ENCODE peak calls at places on chromosomes 11 and 22, in five cellular contexts. One of them, this sample, is unnamed.

GRCh38 chr11:8060801-8061554 is 20.0 kb upstream of the TUB start:
- ATAC-seq in A549: no peak
- ATAC-seq in upper lobe of left lung: no peak
- ATAC-seq in K562: no peak
- ATAC-seq in HepG2: no peak
- ATAC-seq in this sample: no peak

GRCh38 chr11:40203606-40204005 is 1255.8 kb downstream of the LRRC4C start:
- ATAC-seq in K562: no peak
- ATAC-seq in upper lobe of left lung: no peak
- ATAC-seq in A549: no peak
- ATAC-seq in HepG2: no peak
- ATAC-seq in this sample: no peak

GRCh38 chr22:21753374-21754111 is 17.9 kb upstream of the YPEL1 start:
- ATAC-seq in upper lobe of left lung: no peak
- ATAC-seq in K562: peak; percentile 1
- ATAC-seq in A549: peak; percentile 42
- ATAC-seq in HepG2: peak; percentile 49
- ATAC-seq in this sample: no peak

GRCh38 chr22:29499852-29500251 is 19.8 kb downstream of the NEFH start:
- ATAC-seq in K562: no peak
- ATAC-seq in upper lobe of left lung: no peak
- ATAC-seq in A549: no peak
- ATAC-seq in HepG2: no peak
- ATAC-seq in this sample: no peak

GRCh38 chr11:118342503-118343161 is at the start of gene CD3D:
- ATAC-seq in upper lobe of left lung: no peak
- ATAC-seq in HepG2: peak; percentile 60
- ATAC-seq in K562: peak; percentile 83
- ATAC-seq in A549: no peak
- ATAC-seq in this sample: no peak

GRCh38 chr11:57310630-57311086 is 14.1 kb downstream of the TNKS1BP1 start:
- ATAC-seq in HepG2: peak; percentile 7
- ATAC-seq in A549: no peak
- ATAC-seq in upper lobe of left lung: peak; percentile 31
- ATAC-seq in K562: no peak
- ATAC-seq in this sample: peak; percentile 8

GRCh38 chr22:18000441-18001039 is 23.8 kb downstream of the MICAL3 start:
- ATAC-seq in K562: peak; percentile 17
- ATAC-seq in upper lobe of left lung: no peak
- ATAC-seq in A549: peak; percentile 45
- ATAC-seq in HepG2: peak; percentile 38
- ATAC-seq in this sample: no peak

GRCh38 chr22:29040385-29041275 is 21.0 kb downstream of the C22orf31 start:
- ATAC-seq in A549: peak; percentile 92
- ATAC-seq in HepG2: peak; percentile 65
- ATAC-seq in upper lobe of left lung: peak; percentile 92
- ATAC-seq in K562: peak; percentile 88
- ATAC-seq in this sample: peak; percentile 78

GRCh38 chr22:33023119-33023827 is 34.9 kb downstream of the SYN3 start:
- ATAC-seq in HepG2: no peak
- ATAC-seq in K562: no peak
- ATAC-seq in upper lobe of left lung: no peak
- ATAC-seq in A549: no peak
- ATAC-seq in this sample: no peak

GRCh38 chr11:79458712-79459111 is 17.9 kb upstream of the TENM4 start:
- ATAC-seq in A549: no peak
- ATAC-seq in K562: no peak
- ATAC-seq in upper lobe of left lung: no peak
- ATAC-seq in HepG2: no peak
- ATAC-seq in this sample: no peak

GRCh38 chr11:70072471-70073187 is 5.5 kb upstream of the ANO1 start:
- ATAC-seq in upper lobe of left lung: no peak
- ATAC-seq in A549: no peak
- ATAC-seq in K562: no peak
- ATAC-seq in HepG2: no peak
- ATAC-seq in this sample: no peak

GRCh38 chr11:70547821-70548670 is 149.7 kb downstream of the CTTN start:
- ATAC-seq in upper lobe of left lung: no peak
- ATAC-seq in HepG2: no peak
- ATAC-seq in K562: no peak
- ATAC-seq in A549: no peak
- ATAC-seq in this sample: no peak

GRCh38 chr11:103736986-103737622 is 299.3 kb upstream of the DDI1 start:
- ATAC-seq in K562: no peak
- ATAC-seq in upper lobe of left lung: no peak
- ATAC-seq in A549: no peak
- ATAC-seq in HepG2: no peak
- ATAC-seq in this sample: no peak

GRCh38 chr22:43467571-43467970 is 55.8 kb downstream of the MPPED1 start:
- ATAC-seq in HepG2: no peak
- ATAC-seq in upper lobe of left lung: no peak
- ATAC-seq in A549: no peak
- ATAC-seq in K562: no peak
- ATAC-seq in this sample: no peak
- TF ChIP-seq EP300 in HepG2: no peak
- TF ChIP-seq EP300 in upper lobe of left lung: no peak
- TF ChIP-seq EP300 in A549: no peak
- TF ChIP-seq EP300 in K562: no peak
- TF ChIP-seq EP300 in this sample: no peak

GRCh38 chr11:77473001-77473800 is 693 bp downstream of the PAK1 start:
- ATAC-seq in K562: peak; percentile 44
- ATAC-seq in upper lobe of left lung: peak; percentile 74
- ATAC-seq in HepG2: peak; percentile 83
- ATAC-seq in A549: peak; percentile 70
- ATAC-seq in this sample: peak; percentile 60
- H3K27ac ChIP-seq in K562: no peak overlapping the region
- H3K27ac ChIP-seq in upper lobe of left lung: peak overlapping the region; percentile 93
- H3K27ac ChIP-seq in HepG2: no peak overlapping the region
- H3K27ac ChIP-seq in A549: peak overlapping the region; percentile 86
- H3K27ac ChIP-seq in this sample: peak overlapping the region; percentile 84

GRCh38 chr11:75456596-75456995 is 23.6 kb upstream of the KLHL35 start:
- ATAC-seq in A549: no peak
- ATAC-seq in K562: no peak
- ATAC-seq in HepG2: no peak
- ATAC-seq in upper lobe of left lung: no peak
- ATAC-seq in this sample: no peak

GRCh38 chr11:75453916-75454655 is 21.1 kb upstream of the KLHL35 start:
- ATAC-seq in K562: no peak
- ATAC-seq in A549: no peak
- ATAC-seq in upper lobe of left lung: no peak
- ATAC-seq in HepG2: no peak
- ATAC-seq in this sample: peak; percentile 43

GRCh38 chr11:75450826-75451783 is 18.1 kb upstream of the KLHL35 start:
- ATAC-seq in upper lobe of left lung: no peak
- ATAC-seq in K562: peak; percentile 95
- ATAC-seq in A549: no peak
- ATAC-seq in HepG2: peak; percentile 66
- ATAC-seq in this sample: no peak

GRCh38 chr11:75450236-75450635 is 17.2 kb upstream of the KLHL35 start:
- ATAC-seq in K562: no peak
- ATAC-seq in HepG2: no peak
- ATAC-seq in upper lobe of left lung: no peak
- ATAC-seq in A549: no peak
- ATAC-seq in this sample: no peak

DNA sequence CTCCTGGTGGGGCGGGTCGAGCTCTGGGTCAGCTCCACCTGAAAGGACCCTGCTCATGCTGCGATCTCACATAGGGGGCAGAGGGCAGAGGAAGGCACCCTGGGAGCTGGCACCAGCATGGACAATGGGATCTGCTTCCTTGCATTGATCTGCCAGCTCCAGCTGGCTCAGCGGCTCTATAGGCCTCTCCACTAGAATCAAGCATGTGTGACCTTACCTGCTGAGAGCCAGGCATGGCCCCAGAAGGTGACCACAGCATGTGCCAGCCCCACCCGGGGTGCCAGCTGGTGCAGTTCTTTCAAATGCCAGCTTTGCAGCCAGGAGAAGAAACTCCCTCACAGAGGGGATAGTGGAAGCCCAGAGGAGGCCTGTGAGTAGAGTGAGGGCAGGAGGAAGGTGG is 22.0 kb upstream of the KLHL35 start:
- ATAC-seq in upper lobe of left lung: no peak
- ATAC-seq in HepG2: no peak
- ATAC-seq in A549: no peak
- ATAC-seq in K562: no peak
- ATAC-seq in this sample: no peak
- TF ChIP-seq EP300 in upper lobe of left lung: no peak
- TF ChIP-seq EP300 in HepG2: no peak
- TF ChIP-seq EP300 in A549: no peak
- TF ChIP-seq EP300 in K562: no peak
- TF ChIP-seq EP300 in this sample: no peak

GRCh38 chr22:41123151-41123550 is 30.8 kb downstream of the EP300 start:
- ATAC-seq in A549: no peak
- ATAC-seq in HepG2: no peak
- ATAC-seq in upper lobe of left lung: no peak
- ATAC-seq in K562: no peak
- ATAC-seq in this sample: no peak

GRCh38 chr22:41116342-41116741 is 23.9 kb downstream of the EP300 start:
- ATAC-seq in K562: no peak
- ATAC-seq in upper lobe of left lung: no peak
- ATAC-seq in A549: no peak
- ATAC-seq in HepG2: no peak
- ATAC-seq in this sample: no peak

GRCh38 chr22:41117127-41117965 is 25.0 kb downstream of the EP300 start:
- ATAC-seq in upper lobe of left lung: no peak
- ATAC-seq in K562: no peak
- ATAC-seq in A549: no peak
- ATAC-seq in HepG2: no peak
- ATAC-seq in this sample: no peak
- H3K27ac ChIP-seq in upper lobe of left lung: no peak overlapping the region
- H3K27ac ChIP-seq in K562: no peak overlapping the region
- H3K27ac ChIP-seq in A549: no peak overlapping the region
- H3K27ac ChIP-seq in HepG2: no peak overlapping the region
- H3K27ac ChIP-seq in this sample: no peak overlapping the region

DNA sequence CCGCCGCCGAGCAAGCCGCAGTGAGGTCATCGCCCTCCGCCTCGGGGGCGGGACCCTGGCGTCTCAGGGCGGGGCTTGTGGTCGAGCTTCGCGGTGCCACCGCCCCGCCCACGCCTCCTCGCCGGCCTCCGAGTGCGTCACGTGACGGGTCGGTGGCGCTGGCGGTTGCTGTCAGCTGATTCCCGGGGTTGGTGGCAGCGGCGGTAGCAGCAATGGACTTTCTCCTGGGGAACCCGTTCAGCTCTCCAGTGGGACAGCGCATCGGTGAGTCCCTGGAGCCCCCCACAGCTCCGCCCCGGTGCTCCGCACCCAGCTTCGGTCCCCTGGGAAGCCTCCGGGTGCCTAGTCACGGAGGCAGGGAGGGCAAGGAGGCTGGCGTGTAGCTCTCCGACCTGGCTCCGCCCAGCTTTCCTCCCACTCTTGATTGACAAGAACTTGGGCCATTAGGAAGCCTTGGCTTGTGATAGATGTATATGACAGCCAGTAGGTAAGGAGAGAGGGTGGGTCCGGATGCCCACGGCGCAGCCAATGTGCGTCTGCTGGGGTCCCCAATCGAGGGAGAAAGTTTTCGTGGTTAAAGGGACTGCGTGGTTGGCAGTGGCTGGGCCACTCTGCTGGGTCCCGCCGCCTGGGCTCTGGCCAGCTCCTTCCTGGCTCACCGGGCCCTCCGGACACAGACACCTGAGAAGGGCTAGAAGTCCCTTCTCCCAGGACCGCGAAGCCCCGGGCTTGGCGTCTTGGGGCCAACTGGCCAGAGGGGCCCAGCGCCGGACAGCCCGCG is at the start of gene TOM1:
- ATAC-seq in A549: peak; percentile 92
- ATAC-seq in HepG2: peak; percentile 96
- ATAC-seq in K562: peak; percentile 97
- ATAC-seq in upper lobe of left lung: peak; percentile 98
- ATAC-seq in this sample: peak; percentile 98
- TF ChIP-seq EP300 in A549: no peak
- TF ChIP-seq EP300 in HepG2: no peak
- TF ChIP-seq EP300 in K562: peak; percentile 29
- TF ChIP-seq EP300 in upper lobe of left lung: no peak
- TF ChIP-seq EP300 in this sample: no peak

DNA sequence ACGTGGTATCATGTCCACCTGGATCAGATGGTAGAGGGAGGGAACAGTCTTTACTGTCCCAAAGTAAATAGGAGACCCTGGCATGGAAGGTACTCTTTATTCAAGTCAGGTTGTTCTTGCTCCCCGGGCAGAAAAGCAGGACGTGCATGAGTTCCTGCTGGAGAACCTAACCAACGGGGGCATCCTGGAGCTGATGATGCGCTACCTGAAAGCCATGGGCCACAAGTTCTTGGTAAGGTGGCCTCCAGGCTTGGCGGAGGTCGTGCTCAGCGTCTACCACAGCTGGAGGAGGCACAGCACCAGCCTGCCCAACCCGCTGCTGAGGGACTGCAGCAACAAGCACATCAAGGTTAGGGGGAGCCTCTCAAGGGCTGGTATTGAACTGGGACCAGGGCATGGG is 48.7 kb downstream of the CABIN1 start:
- ATAC-seq in A549: no peak
- ATAC-seq in HepG2: no peak
- ATAC-seq in K562: no peak
- ATAC-seq in upper lobe of left lung: no peak
- ATAC-seq in this sample: no peak
- H3K27ac ChIP-seq in A549: no peak overlapping the region
- H3K27ac ChIP-seq in HepG2: no peak overlapping the region
- H3K27ac ChIP-seq in K562: no peak overlapping the region
- H3K27ac ChIP-seq in upper lobe of left lung: peak overlapping the region; percentile 63
- H3K27ac ChIP-seq in this sample: peak overlapping the region; percentile 57

DNA sequence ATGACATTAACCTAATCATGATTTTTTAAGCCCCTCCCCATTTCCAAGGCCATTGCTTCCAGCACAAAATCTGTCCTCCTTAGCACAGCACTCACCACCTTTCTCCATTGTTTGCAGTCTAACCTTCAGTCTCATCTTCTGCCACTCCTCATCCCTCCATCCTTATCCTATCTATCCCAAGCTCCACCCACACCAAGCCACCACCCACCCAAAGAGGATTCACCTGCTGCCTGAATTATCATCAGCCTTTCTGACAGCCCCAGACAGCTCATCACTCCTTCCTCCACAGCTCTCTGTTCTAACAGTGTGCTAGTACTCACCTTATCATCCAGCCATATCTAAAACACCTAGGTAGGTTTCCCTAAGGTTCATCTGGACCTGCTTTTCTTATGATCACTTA is 20.7 kb upstream of the SMCO4 start:
- ATAC-seq in A549: no peak
- ATAC-seq in upper lobe of left lung: no peak
- ATAC-seq in HepG2: no peak
- ATAC-seq in K562: no peak
- ATAC-seq in this sample: no peak
- TF ChIP-seq EP300 in A549: no peak
- TF ChIP-seq EP300 in upper lobe of left lung: no peak
- TF ChIP-seq EP300 in HepG2: no peak
- TF ChIP-seq EP300 in K562: no peak
- TF ChIP-seq EP300 in this sample: no peak

GRCh38 chr11:43381802-43382201 is 23.1 kb downstream of the TTC17 start:
- ATAC-seq in K562: peak; percentile 44
- ATAC-seq in A549: no peak
- ATAC-seq in upper lobe of left lung: no peak
- ATAC-seq in HepG2: no peak
- ATAC-seq in this sample: no peak

GRCh38 chr11:43376594-43376993 is 17.9 kb downstream of the TTC17 start:
- ATAC-seq in HepG2: no peak
- ATAC-seq in K562: peak; percentile 51
- ATAC-seq in A549: peak; percentile 94
- ATAC-seq in upper lobe of left lung: peak; percentile 89
- ATAC-seq in this sample: no peak

GRCh38 chr11:43376065-43376464 is 17.3 kb downstream of the TTC17 start:
- ATAC-seq in A549: no peak
- ATAC-seq in upper lobe of left lung: no peak
- ATAC-seq in K562: no peak
- ATAC-seq in HepG2: no peak
- ATAC-seq in this sample: no peak

GRCh38 chr11:43382614-43383013 is 23.9 kb downstream of the TTC17 start:
- ATAC-seq in K562: no peak
- ATAC-seq in HepG2: no peak
- ATAC-seq in upper lobe of left lung: no peak
- ATAC-seq in A549: no peak
- ATAC-seq in this sample: no peak

GRCh38 chr11:43377380-43377779 is 18.7 kb downstream of the TTC17 start:
- ATAC-seq in A549: no peak
- ATAC-seq in K562: peak; percentile 26
- ATAC-seq in upper lobe of left lung: no peak
- ATAC-seq in HepG2: no peak
- ATAC-seq in this sample: no peak
- H3K27ac ChIP-seq in A549: no peak overlapping the region
- H3K27ac ChIP-seq in K562: no peak overlapping the region
- H3K27ac ChIP-seq in upper lobe of left lung: no peak overlapping the region
- H3K27ac ChIP-seq in HepG2: no peak overlapping the region
- H3K27ac ChIP-seq in this sample: no peak overlapping the region